ENCODE peak calls at places on chromosomes 5 and 9, in eight cellular contexts. K is AG09319; U is aorta; J is stimulated activated CD4-positive, alpha-beta T cell treated with anti-CD3 and anti-CD28 coated beads, Interleukin-12 subunit alpha, Interleukin-12 subunit beta, amount 100 ng/mL, for 48 hours; H is colonic mucosa; B is naive thymus-derived CD8-positive, alpha-beta T cell; L is Daoy; E is WERI-Rb-1. Z is an unnamed sample.

GRCh38 chr9:136947955-136948510 is 3.0 kb downstream of the C8G start:
- DNase-seq in J (no peak), E (peak), L (peak), U (peak), H (peak), B (no peak), K (no peak), Z (peak)

GRCh38 chr9:100033877-100034551 is 64.8 kb downstream of the ERP44 start:
- DNase-seq in L (no peak), E (no peak), K (no peak), U (no peak), J (no peak), H (no peak), B (no peak), Z (no peak)

GRCh38 chr9:1267581-1267980 is 217.4 kb downstream of the DMRT2 start:
- DNase-seq in J (no peak), B (no peak), E (no peak), K (no peak), L (peak), H (no peak), U (no peak), Z (no peak)

GRCh38 chr5:173825215-173825865 is 62.8 kb upstream of the CPEB4 start:
- DNase-seq in J (no peak), K (no peak), E (peak), U (peak), H (no peak), B (no peak), L (peak), Z (peak)

GRCh38 chr5:13939647-13940046 is 4.8 kb downstream of the DNAH5 start:
- DNase-seq in K (no peak), E (peak), J (no peak), L (no peak), H (no peak), U (no peak), B (no peak), Z (no peak)

GRCh38 chr9:136900988-136901515 is 14.7 kb downstream of the TRAF2 start:
- DNase-seq in H (no peak), B (no peak), E (no peak), U (no peak), K (no peak), J (no peak), L (peak), Z (no peak)

GRCh38 chr5:72109625-72110024 is 2.4 kb downstream of the MAP1B start:
- DNase-seq in L (peak), K (no peak), E (peak), U (peak), J (no peak), H (no peak), B (no peak), Z (peak)

GRCh38 chr9:113569472-113570060 is 106.0 kb downstream of the RGS3 start:
- DNase-seq in H (no peak), L (no peak), E (no peak), K (no peak), J (no peak), U (no peak), B (no peak), Z (no peak)

GRCh38 chr9:132183134-132183533 is 21.3 kb downstream of the NTNG2 start:
- DNase-seq in U (no peak), K (no peak), E (peak), B (no peak), L (no peak), H (no peak), J (no peak), Z (no peak)

GRCh38 chr9:5800969-5801738 is 31.8 kb downstream of the ERMP1 start:
- DNase-seq in L (no peak), K (no peak), J (no peak), E (no peak), U (no peak), H (peak), B (no peak), Z (no peak)

GRCh38 chr9:96113045-96113444 is 188.9 kb downstream of the HSD17B3 start:
- DNase-seq in U (no peak), L (no peak), B (no peak), J (no peak), H (no peak), K (no peak), E (peak), Z (no peak)

GRCh38 chr5:177232761-177233160 is 70.8 kb downstream of the RAB24 start:
- DNase-seq in E (no peak), H (no peak), L (peak), U (no peak), J (no peak), B (no peak), K (no peak), Z (no peak)

GRCh38 chr9:117783828-117784227 is 79.6 kb downstream of the TLR4 start:
- DNase-seq in U (peak), J (no peak), L (no peak), K (no peak), E (no peak), H (peak), B (peak), Z (no peak)

GRCh38 chr9:92293452-92294296 is at the start of gene IARS1:
- DNase-seq in H (peak), U (peak), K (peak), B (peak), E (peak), J (peak), L (peak), Z (peak)

GRCh38 chr9:114016629-114017423 is 61.3 kb downstream of the AMBP start:
- DNase-seq in H (peak), B (no peak), E (peak), U (no peak), J (no peak), L (no peak), K (no peak), Z (peak)

GRCh38 chr9:91179237-91180138 is 182.2 kb downstream of the AUH start:
- DNase-seq in B (no peak), K (no peak), H (no peak), U (no peak), L (peak), J (no peak), E (no peak), Z (no peak)

GRCh38 chr5:175718401-175719108 is 60.7 kb downstream of the HRH2 start:
- DNase-seq in J (peak), E (peak), L (peak), B (peak), K (no peak), H (peak), U (no peak), Z (peak)

GRCh38 chr9:124399323-124399962 is 15.8 kb downstream of the PSMB7 start:
- DNase-seq in U (peak), J (no peak), H (no peak), K (no peak), B (no peak), E (no peak), L (peak), Z (no peak)

GRCh38 chr5:159549046-159549445 is 218.8 kb upstream of the IL12B start:
- DNase-seq in E (no peak), L (no peak), J (no peak), B (no peak), H (no peak), U (no peak), K (no peak), Z (no peak)

GRCh38 chr5:82603280-82603987 is 325.3 kb upstream of the RPS23 start:
- DNase-seq in U (no peak), E (no peak), H (no peak), J (no peak), B (no peak), L (no peak), K (no peak), Z (no peak)

GRCh38 chr5:72210913-72211670 is 103.8 kb downstream of the MAP1B start:
- DNase-seq in B (no peak), H (peak), U (peak), K (no peak), L (peak), J (no peak), E (no peak), Z (peak)

GRCh38 chr5:133353741-133354140 is 258.6 kb downstream of the FSTL4 start:
- DNase-seq in B (no peak), L (no peak), J (no peak), H (no peak), U (no peak), K (no peak), E (no peak), Z (no peak)

GRCh38 chr9:123322771-123323481 is 33.1 kb upstream of the CRB2 start:
- DNase-seq in J (peak), H (no peak), K (no peak), L (peak), U (no peak), E (no peak), B (peak), Z (no peak)

GRCh38 chr9:72151099-72151498 is 1.9 kb downstream of the GDA start:
- DNase-seq in K (no peak), B (no peak), J (no peak), H (no peak), L (no peak), E (no peak), U (no peak), Z (no peak)

GRCh38 chr5:99702565-99702964 is 773.8 kb upstream of the CHD1 start:
- DNase-seq in B (no peak), U (no peak), L (no peak), K (no peak), J (no peak), E (no peak), H (no peak), Z (no peak)

GRCh38 chr5:102216559-102217157 is 79.4 kb downstream of the SLCO4C1 start:
- DNase-seq in E (no peak), U (no peak), J (no peak), B (no peak), L (no peak), H (no peak), K (no peak), Z (no peak)